ENCODE peak calls at places on chromosomes 7 and 10, in nine cellular contexts. W is bronchial epithelial cell; A is neuronal stem cell; O is fibroblast of lung; R is mammary epithelial cell; K is body of pancreas; N is vagina; U is CD8-positive, alpha-beta T cell; M is left lung. D is an unnamed sample.

GRCh38 chr7:122492007-122492406 is 187.5 kb upstream of the FEZF1 start:
- DNase-seq in N (no peak), O (no peak), U (no peak), M (no peak), A (no peak), R (no peak), W (no peak), K (no peak), D (no peak)

GRCh38 chr7:33760834-33761233 is 144.5 kb upstream of the BMPER start:
- DNase-seq in A (no peak), R (no peak), M (no peak), K (no peak), N (no peak), O (no peak), W (no peak), U (no peak), D (no peak)

GRCh38 chr7:99393363-99394187 is 14.8 kb downstream of the PDAP1 start:
- DNase-seq in R (no peak), U (no peak), O (peak), N (no peak), K (no peak), W (no peak), A (peak), M (no peak), D (no peak)

GRCh38 chr10:24238527-24239247 is 29.7 kb downstream of the KIAA1217 start:
- DNase-seq in R (peak), M (no peak), O (no peak), A (no peak), K (peak), N (no peak), W (peak), U (no peak), D (peak)

GRCh38 chr7:150400779-150401423 is 21.8 kb downstream of the ZNF775 start:
- DNase-seq in O (no peak), W (no peak), N (no peak), U (no peak), A (no peak), M (no peak), K (peak), R (no peak), D (no peak)

GRCh38 chr10:51773681-51774080 is 74.3 kb upstream of the CSTF2T start:
- DNase-seq in O (peak), R (no peak), K (no peak), M (no peak), U (no peak), A (no peak), W (no peak), N (no peak), D (no peak)

GRCh38 chr7:2660359-2661095 is 27.5 kb upstream of the AMZ1 start:
- DNase-seq in M (no peak), N (no peak), W (no peak), U (no peak), A (no peak), O (no peak), K (no peak), R (no peak), D (no peak)

GRCh38 chr7:42982604-42983115 is 50.5 kb downstream of the MRPL32 start:
- DNase-seq in A (no peak), R (no peak), K (no peak), O (no peak), N (no peak), M (no peak), W (peak), U (no peak), D (no peak)

GRCh38 chr7:78530351-78530750 is 731.8 kb downstream of the PHTF2 start:
- DNase-seq in U (no peak), A (no peak), R (peak), O (peak), M (no peak), N (no peak), K (no peak), W (peak), D (no peak)

GRCh38 chr7:69790915-69791473 is 192.7 kb downstream of the AUTS2 start:
- DNase-seq in N (no peak), K (no peak), M (no peak), R (no peak), U (no peak), W (no peak), A (no peak), O (no peak), D (no peak)

GRCh38 chr7:132317856-132318255 is 258.4 kb downstream of the PLXNA4 start:
- DNase-seq in N (no peak), M (no peak), U (no peak), R (no peak), K (no peak), O (no peak), W (no peak), A (no peak), D (no peak)

GRCh38 chr7:24963218-24963617 is 16.8 kb downstream of the OSBPL3 start:
- DNase-seq in A (no peak), R (no peak), K (peak), M (peak), U (peak), N (no peak), O (peak), W (no peak), D (peak)

GRCh38 chr10:8044331-8044907 is 10.1 kb upstream of the GATA3 start:
- DNase-seq in N (no peak), A (no peak), O (no peak), M (no peak), W (no peak), R (no peak), K (no peak), U (no peak), D (no peak)

GRCh38 chr10:6020806-6021205 is 41.4 kb downstream of the IL2RA start:
- DNase-seq in U (no peak), W (no peak), K (no peak), N (no peak), O (peak), M (no peak), R (no peak), A (no peak), D (peak)

GRCh38 chr10:117552156-117552620 is 9.6 kb downstream of the EMX2 start:
- DNase-seq in K (no peak), W (no peak), O (no peak), N (no peak), M (no peak), R (no peak), U (no peak), A (no peak), D (no peak)

GRCh38 chr10:117554371-117554770 is 11.8 kb downstream of the EMX2 start:
- DNase-seq in U (no peak), R (no peak), A (no peak), M (no peak), K (no peak), N (no peak), W (no peak), O (no peak), D (no peak)

GRCh38 chr10:117552759-117553158 is 10.2 kb downstream of the EMX2 start:
- DNase-seq in R (no peak), K (no peak), U (no peak), W (no peak), M (no peak), N (no peak), O (no peak), A (no peak), D (no peak)

GRCh38 chr10:117553815-117554172 is 11.2 kb downstream of the EMX2 start:
- DNase-seq in W (no peak), A (no peak), U (no peak), O (no peak), R (no peak), M (no peak), N (no peak), K (no peak), D (no peak)

DNA sequence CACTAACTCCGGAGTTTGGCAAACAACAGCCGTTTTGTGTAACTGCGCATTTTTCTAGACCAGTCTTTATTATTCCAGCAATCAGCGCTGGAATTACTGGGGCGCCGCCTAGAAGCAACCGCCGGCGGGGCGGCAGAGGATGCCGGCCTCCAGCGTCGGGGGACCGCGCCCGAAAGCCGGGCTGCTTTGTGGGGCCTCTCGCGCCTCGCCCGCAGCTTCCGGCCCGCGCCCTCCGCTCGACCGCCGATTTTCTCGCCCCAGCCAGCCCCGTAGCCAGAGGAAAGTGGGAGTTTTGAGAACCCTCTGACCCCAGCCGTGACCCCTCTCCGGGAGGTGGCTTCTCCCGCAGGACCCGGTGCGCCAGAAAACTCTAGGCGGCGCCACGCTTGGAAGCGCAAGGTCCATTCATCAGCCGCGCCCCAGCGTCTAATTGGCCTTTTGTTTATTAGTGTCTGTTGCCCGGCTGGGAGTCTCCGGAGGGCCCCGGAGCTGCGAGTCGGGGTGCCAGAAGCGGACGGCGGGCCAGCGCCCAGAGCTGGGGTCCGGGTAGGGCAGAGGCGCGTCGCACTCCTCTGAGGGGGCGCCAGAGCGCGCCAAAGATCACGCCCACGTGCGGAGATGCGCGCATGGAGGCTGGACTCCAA is 10.7 kb downstream of the EMX2 start:
- DNase-seq in R (no peak), O (no peak), W (no peak), K (no peak), U (no peak), N (no peak), A (no peak), M (no peak), D (no peak)
- H3K4me3 ChIP-seq in R (no peak), O (no peak), W (no peak), K (no peak), U (no peak), N (peak), A (no peak), M (no peak), D (no peak)

DNA sequence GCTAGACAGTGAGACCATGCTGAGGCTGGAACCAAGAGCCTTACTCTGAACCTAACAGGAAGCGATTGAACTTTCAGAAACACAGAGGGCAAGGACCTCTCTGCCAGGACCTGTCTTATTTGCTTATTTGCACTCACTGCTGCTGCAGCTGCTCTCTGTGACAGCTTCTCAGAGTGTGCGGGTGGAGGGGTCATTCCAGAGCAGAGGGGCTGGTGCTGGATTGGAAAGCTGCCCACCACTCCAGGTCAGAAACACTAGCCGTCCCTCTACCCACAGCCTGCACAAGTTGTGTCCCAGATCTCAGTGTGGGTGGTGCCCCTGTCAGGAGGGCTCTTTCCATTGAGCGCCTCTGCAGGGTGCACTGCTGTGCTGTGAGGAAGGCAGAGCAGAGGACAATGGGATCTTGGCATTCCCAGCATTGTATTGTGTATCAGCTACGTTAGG is 126.2 kb downstream of the CCNY start:
- DNase-seq in M (no peak), K (peak), A (peak), U (no peak), O (no peak), N (no peak), R (no peak), W (no peak), D (no peak)
- H3K4me3 ChIP-seq in M (no peak), K (no peak), A (no peak), U (no peak), O (no peak), N (no peak), R (no peak), W (no peak), D (no peak)

DNA sequence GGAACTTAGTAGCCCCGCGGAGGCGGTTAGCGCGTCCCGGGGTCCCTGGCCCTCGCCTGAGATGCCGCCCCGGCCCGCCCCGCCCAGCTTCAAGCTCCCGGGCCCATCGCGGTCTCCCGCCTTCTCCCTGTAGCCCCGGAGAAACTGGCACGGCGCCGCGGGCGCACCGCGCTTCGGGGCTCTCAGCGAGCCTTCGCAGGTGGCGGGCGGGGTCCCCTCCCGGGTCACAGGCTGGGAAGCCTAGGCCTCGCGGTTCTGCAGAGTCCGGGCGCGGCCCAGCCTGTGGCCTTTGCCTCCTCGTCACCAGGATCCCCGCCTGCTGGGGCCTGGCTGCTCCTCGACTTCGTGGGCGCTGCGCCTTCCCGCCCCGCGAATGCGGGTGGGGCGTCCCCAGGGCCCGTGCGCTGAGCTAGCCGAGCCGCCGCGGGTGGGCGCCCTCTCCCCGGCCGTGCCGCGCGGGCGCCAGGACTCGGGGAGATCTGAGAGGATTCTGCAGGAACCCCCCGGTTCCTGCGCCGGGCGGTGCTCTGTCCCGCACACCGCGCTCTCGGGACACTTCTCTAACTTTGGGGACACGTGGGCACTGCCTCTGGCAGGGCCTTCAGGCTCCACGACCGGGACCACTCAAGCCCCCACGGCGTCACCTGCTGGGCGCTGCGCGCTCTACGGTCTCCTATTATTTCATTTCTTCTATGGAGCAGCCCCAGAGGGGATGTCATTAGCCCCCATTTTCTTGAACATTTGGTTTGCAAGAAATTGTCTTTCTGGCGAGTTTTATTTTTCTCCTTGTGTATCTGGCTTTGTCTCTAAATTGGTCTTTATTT is 683 bp upstream of the RGS10 start:
- DNase-seq in N (no peak), M (peak), W (no peak), U (peak), A (peak), K (peak), R (peak), O (peak), D (peak)
- H3K4me3 ChIP-seq in N (peak), M (peak), W (peak), U (peak), A (peak), K (peak), R (peak), O (peak), D (peak)

GRCh38 chr10:116194061-116194460 is 78.9 kb downstream of the GFRA1 start:
- DNase-seq in U (no peak), M (no peak), W (no peak), A (no peak), R (no peak), N (no peak), O (no peak), K (no peak), D (no peak)
- H3K4me3 ChIP-seq in U (no peak), M (no peak), W (no peak), A (no peak), R (no peak), N (no peak), O (no peak), K (no peak), D (no peak)

GRCh38 chr7:120992272-120993010 is 3.9 kb downstream of the CPED1 start:
- DNase-seq in M (no peak), U (no peak), W (no peak), A (no peak), K (no peak), N (no peak), O (no peak), R (no peak), D (no peak)
- H3K4me3 ChIP-seq in M (no peak), U (no peak), W (no peak), A (no peak), K (no peak), N (peak), O (peak), R (no peak), D (no peak)

GRCh38 chr10:92387289-92387940 is 96.4 kb downstream of the MARCHF5 start:
- DNase-seq in R (peak), A (peak), M (no peak), K (peak), N (no peak), O (peak), U (no peak), W (peak), D (peak)
- H3K4me3 ChIP-seq in R (no peak), A (no peak), M (no peak), K (no peak), N (no peak), O (no peak), U (no peak), W (no peak), D (no peak)

GRCh38 chr7:94605031-94605430 is 50.9 kb downstream of the SGCE start:
- DNase-seq in U (no peak), K (no peak), W (no peak), N (no peak), O (peak), A (no peak), R (peak), M (no peak), D (no peak)
- H3K4me3 ChIP-seq in U (no peak), K (no peak), W (no peak), N (no peak), O (no peak), A (no peak), R (no peak), M (no peak), D (no peak)

GRCh38 chr10:102602272-102603045 is 41.8 kb upstream of the TRIM8 start:
- DNase-seq in A (no peak), N (no peak), R (no peak), W (no peak), K (no peak), M (no peak), O (peak), U (no peak), D (no peak)
- H3K4me3 ChIP-seq in A (no peak), N (no peak), R (no peak), W (no peak), K (no peak), M (no peak), O (no peak), U (no peak), D (no peak)

DNA sequence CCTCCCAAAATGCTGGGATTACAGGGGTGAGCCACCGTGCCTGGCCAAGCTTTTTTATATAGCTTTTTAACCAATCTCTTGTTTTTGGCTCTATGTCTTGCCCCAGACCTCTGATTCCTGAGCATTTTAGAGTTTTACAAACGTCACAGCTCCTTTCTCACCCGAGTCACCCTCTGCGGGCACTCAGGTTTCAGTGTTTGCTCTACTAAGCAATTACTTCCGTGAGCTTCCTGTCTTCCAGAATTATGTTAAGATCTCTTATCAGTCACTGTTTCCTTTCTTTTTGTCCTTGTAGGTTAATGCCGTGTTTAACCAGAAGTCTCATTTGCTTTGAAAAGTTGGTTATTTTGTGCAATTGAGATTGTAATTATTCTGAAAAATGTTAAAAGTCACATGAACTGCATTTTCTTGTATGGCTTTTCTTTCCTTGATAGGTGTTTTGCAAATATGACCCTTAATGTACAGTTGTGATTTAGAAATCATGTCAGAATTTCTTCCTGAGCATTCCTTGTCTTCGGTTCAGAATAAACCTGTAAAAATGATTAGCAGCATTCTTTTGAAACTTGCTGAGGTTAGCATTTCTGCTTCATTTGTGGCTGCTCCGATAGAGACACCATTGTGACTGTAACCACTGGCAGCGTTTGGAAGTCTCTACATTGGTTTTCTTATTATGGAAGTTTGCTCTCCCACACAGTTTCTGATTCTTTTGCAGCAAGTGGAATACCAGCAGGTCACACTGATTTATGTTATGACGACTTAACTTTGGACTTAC is 4.5 kb upstream of the HKDC1 start:
- DNase-seq in W (peak), R (no peak), O (no peak), U (no peak), M (no peak), N (no peak), A (no peak), K (no peak), D (no peak)
- H3K4me3 ChIP-seq in W (no peak), R (no peak), O (no peak), U (no peak), M (no peak), N (no peak), A (no peak), K (no peak), D (no peak)